ENCODE peak calls at places on chromosomes 2 and 18, in five cellular contexts. L is activated naive CD8-positive, alpha-beta T cell treated with anti-CD3 and anti-CD28 coated beads, Interleukin-2, amount 50 U/mL, for 24 hours; X is NCI-H1092 treated with DMSO at 0.1 percent for 48 hours; E is activated CD8-positive, alpha-beta memory T cell treated with anti-CD3 and anti-CD28 coated beads for 1 hour; W is SJSA1. Z is an unnamed sample.

GRCh38 chr2:17573806-17574175 is 33.3 kb downstream of the VSNL1 start:
- DNase-seq in X (no peak), L (no peak), E (no peak), W (no peak), Z (no peak)

GRCh38 chr18:9095297-9096012 is 7.0 kb upstream of the NDUFV2 start:
- DNase-seq in L (peak), E (no peak), W (peak), X (no peak), Z (no peak)

GRCh38 chr2:37590119-37590571 is 81.3 kb downstream of the CDC42EP3 start:
- DNase-seq in W (peak), L (no peak), X (no peak), E (no peak), Z (no peak)

GRCh38 chr18:58491773-58492752 is 136.8 kb downstream of the ALPK2 start:
- DNase-seq in X (no peak), W (no peak), E (no peak), L (no peak), Z (no peak)

GRCh38 chr18:49677081-49677480 is 115.2 kb downstream of the LIPG start:
- DNase-seq in X (no peak), W (no peak), E (no peak), L (no peak), Z (no peak)

GRCh38 chr2:26891-27290 is 19.4 kb downstream of the FAM110C start:
- DNase-seq in W (no peak), X (no peak), E (no peak), L (no peak), Z (no peak)

GRCh38 chr2:11203480-11203879 is 48.2 kb downstream of the SLC66A3 start:
- DNase-seq in L (no peak), W (peak), E (no peak), X (no peak), Z (no peak)

GRCh38 chr18:75240433-75240832 is 29.8 kb downstream of the TSHZ1 start:
- DNase-seq in W (no peak), X (no peak), E (no peak), L (no peak), Z (no peak)

GRCh38 chr2:71612581-71613520 is 159.5 kb downstream of the DYSF start:
- DNase-seq in X (no peak), L (no peak), W (no peak), E (no peak), Z (no peak)

GRCh38 chr18:55552498-55553189 is 35.3 kb downstream of the TCF4 start:
- DNase-seq in E (no peak), L (no peak), X (peak), W (no peak), Z (no peak)

GRCh38 chr2:39697480-39697879 is 31.8 kb downstream of the TMEM178A start:
- DNase-seq in W (no peak), X (no peak), E (no peak), L (no peak), Z (no peak)

GRCh38 chr18:59546164-59546563 is 151.1 kb downstream of the CCBE1 start:
- DNase-seq in X (no peak), E (no peak), L (no peak), W (no peak), Z (no peak)

GRCh38 chr2:45929674-45930395 is 278.4 kb downstream of the PRKCE start:
- DNase-seq in W (no peak), X (no peak), E (no peak), L (no peak), Z (no peak)

GRCh38 chr2:648476-649424 is 28.5 kb downstream of the TMEM18 start:
- DNase-seq in L (no peak), E (no peak), W (no peak), X (no peak), Z (no peak)

GRCh38 chr2:176146101-176146500 is 5.2 kb upstream of the HOXD4 start:
- DNase-seq in L (no peak), E (no peak), W (no peak), X (no peak), Z (no peak)

GRCh38 chr2:178306351-178307073 is 112.2 kb downstream of the OSBPL6 start:
- DNase-seq in W (peak), X (peak), L (peak), E (no peak), Z (peak)

GRCh38 chr18:5237083-5237722 is 40.1 kb upstream of the AKAIN1 start:
- DNase-seq in L (no peak), W (no peak), X (no peak), E (no peak), Z (peak)

GRCh38 chr2:233013650-233014049 is 594 bp upstream of the NGEF start:
- DNase-seq in W (no peak), X (no peak), L (no peak), E (no peak), Z (no peak)

GRCh38 chr2:42492691-42493467 is 903 bp downstream of the KCNG3 start:
- DNase-seq in L (peak), W (no peak), E (no peak), X (no peak), Z (peak)

GRCh38 chr2:134154269-134154668 is 99.6 kb upstream of the MGAT5 start:
- DNase-seq in E (no peak), L (no peak), X (no peak), W (no peak), Z (no peak)

GRCh38 chr2:8661736-8662135 is 20.1 kb upstream of the ID2 start:
- DNase-seq in E (no peak), L (no peak), X (no peak), W (no peak), Z (no peak)

GRCh38 chr2:88540346-88540745 is 86.9 kb downstream of the EIF2AK3 start:
- DNase-seq in X (no peak), W (no peak), E (no peak), L (no peak), Z (no peak)

GRCh38 chr18:73739098-73739497 is 408.5 kb downstream of the FBXO15 start:
- DNase-seq in X (no peak), E (no peak), L (no peak), W (peak), Z (no peak)

GRCh38 chr2:16671760-16672159 is 6.1 kb upstream of the CYRIA start:
- DNase-seq in L (no peak), W (no peak), E (no peak), X (no peak), Z (no peak)

GRCh38 chr2:46924608-46925007 is 9.0 kb upstream of the MCFD2 start:
- DNase-seq in E (no peak), L (no peak), X (no peak), W (no peak), Z (no peak)

GRCh38 chr2:39665811-39666488 is at the start of gene TMEM178A:
- DNase-seq in W (no peak), E (no peak), L (peak), X (peak), Z (no peak)

GRCh38 chr2:111985514-111985913 is 69.6 kb upstream of the TMEM87B start:
- DNase-seq in E (no peak), X (no peak), W (no peak), L (no peak), Z (no peak)

GRCh38 chr2:202530038-202530437 is 104.7 kb upstream of the FAM117B start:
- DNase-seq in L (no peak), W (no peak), E (no peak), X (no peak), Z (no peak)

GRCh38 chr2:175247159-175247558 is 65.6 kb upstream of the ATP5MC3 start:
- DNase-seq in W (no peak), L (no peak), E (no peak), X (no peak), Z (no peak)

GRCh38 chr2:239397856-239398470 is 2.9 kb downstream of the HDAC4 start:
- DNase-seq in L (no peak), W (no peak), X (no peak), E (no peak), Z (no peak)

GRCh38 chr2:54212456-54212855 is 43.6 kb downstream of the TSPYL6 start:
- DNase-seq in L (no peak), E (no peak), X (no peak), W (peak), Z (no peak)

Z was measured in NCI-H748 treated with DMSO at 0.1 percent for 48 hours.